ENCODE peak calls at places on chromosomes 6 and 20, in nine cellular contexts. J, C, V, I, A, N, T, U and F are unnamed samples.

GRCh38 chr20:7930386-7930785 is 9.9 kb downstream of the HAO1 start:
- DNase-seq in I (no peak), A (no peak), N (no peak), U (no peak), T (no peak), V (no peak), C (no peak), J (no peak), F (no peak)

GRCh38 chr6:140071115-140071514 is 696.7 kb upstream of the CITED2 start:
- DNase-seq in V (no peak), U (no peak), I (peak; percentile 86), N (no peak), T (peak; percentile 94), A (peak; percentile 93), J (no peak), C (no peak), F (peak; percentile 89)

GRCh38 chr6:7073810-7074525 is 33.8 kb upstream of the RREB1 start:
- DNase-seq in I (no peak), A (no peak), U (no peak), V (no peak), C (peak; percentile 30), J (no peak), N (peak; percentile 36), T (no peak), F (no peak)

GRCh38 chr20:36498386-36499179 is 42.7 kb upstream of the MYL9 start:
- DNase-seq in V (no peak), C (no peak), I (no peak), A (no peak), N (no peak), U (peak; percentile 61), T (no peak), J (no peak), F (no peak)

GRCh38 chr20:59828478-59829414 is 104.7 kb downstream of the SYCP2 start:
- DNase-seq in A (no peak), V (no peak), N (no peak), T (no peak), U (no peak), C (peak; percentile 14), J (no peak), I (no peak), F (no peak)

GRCh38 chr20:21559305-21559704 is 45.4 kb upstream of the NKX2-2 start:
- DNase-seq in U (no peak), T (no peak), C (no peak), V (no peak), J (no peak), A (no peak), N (no peak), I (no peak), F (no peak)

GRCh38 chr6:18978330-18979128 is 591.4 kb downstream of the RNF144B start:
- DNase-seq in U (no peak), V (no peak), C (no peak), T (peak; percentile 18), I (no peak), N (no peak), A (peak; percentile 56), J (peak; percentile 72), F (peak; percentile 12)

GRCh38 chr6:39879535-39879934 is 54.7 kb downstream of the MOCS1 start:
- DNase-seq in N (no peak), U (no peak), T (peak; percentile 45), C (no peak), J (no peak), V (no peak), A (peak; percentile 49), I (peak; percentile 17), F (no peak)

GRCh38 chr20:2755451-2756055 is 44.9 kb downstream of the CPXM1 start:
- DNase-seq in N (no peak), J (no peak), C (no peak), I (no peak), T (no peak), A (no peak), U (no peak), V (no peak), F (no peak)

GRCh38 chr20:40978761-40979160 is 49.9 kb upstream of the TOP1 start:
- DNase-seq in U (no peak), N (no peak), V (no peak), T (no peak), A (no peak), J (peak; percentile 96), C (no peak), I (no peak), F (no peak)

GRCh38 chr20:58718121-58718563 is 25.5 kb downstream of the NPEPL1 start:
- DNase-seq in A (no peak), J (no peak), C (peak; percentile 13), T (no peak), I (no peak), U (no peak), V (peak; percentile 9), N (peak; percentile 12), F (no peak)

GRCh38 chr6:165799736-165800135 is 136.7 kb upstream of the PDE10A start:
- DNase-seq in U (peak; percentile 25), I (no peak), T (peak; percentile 68), J (no peak), V (peak; percentile 53), N (peak; percentile 31), C (no peak), A (no peak), F (peak; percentile 45)

GRCh38 chr6:126388235-126388634 is 48.3 kb downstream of the CENPW start:
- DNase-seq in A (no peak), T (no peak), J (no peak), N (no peak), U (no peak), C (no peak), I (no peak), V (no peak), F (peak; percentile 79)

GRCh38 chr6:111482236-111482958 is 621 bp downstream of the REV3L start:
- DNase-seq in N (peak; percentile 54), A (peak; percentile 52), U (peak; percentile 55), V (peak; percentile 66), T (peak; percentile 35), C (peak; percentile 53), I (peak; percentile 28), J (no peak), F (peak; percentile 39)

GRCh38 chr6:84762220-84762940 is 2.0 kb downstream of the TBX18 start:
- DNase-seq in N (no peak), J (no peak), I (no peak), A (peak; percentile 27), V (no peak), T (peak; percentile 74), C (no peak), U (peak; percentile 22), F (peak; percentile 49)
- TF ChIP-seq CTCF in N (no peak), J (no peak), I (peak; percentile 13), A (no peak), V (no peak), T (peak; percentile 35), C (no peak), U (no peak), F (peak; percentile 35)

GRCh38 chr6:34004706-34005105 is 141.2 kb downstream of the GRM4 start:
- DNase-seq in A (no peak), I (no peak), V (no peak), T (no peak), J (no peak), C (peak; percentile 73), N (no peak), U (no peak), F (no peak)
- H3K4me3 ChIP-seq in A (no peak overlapping the region), I (no peak overlapping the region), V (no peak overlapping the region), T (no peak overlapping the region), J (no peak overlapping the region), C (no peak overlapping the region), N (no peak overlapping the region), U (no peak overlapping the region), F (no peak overlapping the region)

GRCh38 chr6:36536873-36537547 is 10.3 kb downstream of the STK38 start:
- DNase-seq in C (no peak), J (no peak), A (no peak), N (no peak), I (no peak), V (no peak), T (no peak), U (no peak), F (peak; percentile 66)

GRCh38 chr6:36544228-36544627 is 3.1 kb downstream of the STK38 start:
- DNase-seq in I (no peak), A (peak; percentile 25), U (no peak), J (no peak), C (peak; percentile 35), V (no peak), T (peak; percentile 11), N (peak; percentile 20), F (peak; percentile 76)

GRCh38 chr6:36542041-36542440 is 5.2 kb downstream of the STK38 start:
- DNase-seq in C (no peak), V (no peak), I (peak; percentile 29), T (no peak), J (no peak), N (no peak), U (no peak), A (no peak), F (no peak)

DNA sequence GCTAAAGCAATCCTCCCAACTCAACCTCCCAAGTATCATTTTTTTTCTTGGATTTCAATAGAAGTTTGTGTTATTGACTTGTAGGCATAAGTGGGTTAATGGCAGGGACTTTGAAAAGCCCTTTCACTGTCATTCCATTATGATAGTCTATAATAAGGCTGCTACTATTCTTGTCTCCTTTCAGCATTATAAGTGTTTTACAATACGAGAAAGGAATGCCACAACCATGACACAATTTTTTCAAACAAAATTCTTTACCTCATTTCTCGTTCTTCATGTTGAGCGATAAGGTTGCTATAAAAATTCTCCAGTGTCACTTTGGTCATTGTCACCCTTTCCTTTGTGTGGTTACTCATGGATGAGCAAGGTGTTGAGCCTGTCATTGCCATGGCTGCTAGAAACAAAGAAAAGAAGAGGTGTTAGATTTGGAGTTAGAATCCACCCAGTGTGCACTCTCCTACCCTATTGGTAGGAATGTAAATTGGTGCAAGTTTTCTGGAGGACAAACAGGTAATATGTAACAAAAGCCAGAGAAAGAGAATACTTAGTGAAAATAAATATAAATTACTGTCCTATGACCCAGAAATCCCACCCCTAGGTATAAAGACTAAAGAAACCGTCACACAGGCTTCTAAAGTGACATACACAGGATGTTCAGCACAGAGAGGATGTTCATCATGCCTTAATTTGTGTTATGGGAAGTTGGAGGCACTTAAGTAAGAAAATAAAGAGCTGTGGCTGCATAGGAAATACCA is 7.3 kb downstream of the STK38 start:
- DNase-seq in V (no peak), A (no peak), T (no peak), C (no peak), I (no peak), J (no peak), U (no peak), N (no peak), F (no peak)
- TF ChIP-seq CTCF in V (no peak), A (peak; percentile 15), T (no peak), C (no peak), I (peak; percentile 3), J (no peak), U (no peak), N (no peak), F (peak; percentile 22)

DNA sequence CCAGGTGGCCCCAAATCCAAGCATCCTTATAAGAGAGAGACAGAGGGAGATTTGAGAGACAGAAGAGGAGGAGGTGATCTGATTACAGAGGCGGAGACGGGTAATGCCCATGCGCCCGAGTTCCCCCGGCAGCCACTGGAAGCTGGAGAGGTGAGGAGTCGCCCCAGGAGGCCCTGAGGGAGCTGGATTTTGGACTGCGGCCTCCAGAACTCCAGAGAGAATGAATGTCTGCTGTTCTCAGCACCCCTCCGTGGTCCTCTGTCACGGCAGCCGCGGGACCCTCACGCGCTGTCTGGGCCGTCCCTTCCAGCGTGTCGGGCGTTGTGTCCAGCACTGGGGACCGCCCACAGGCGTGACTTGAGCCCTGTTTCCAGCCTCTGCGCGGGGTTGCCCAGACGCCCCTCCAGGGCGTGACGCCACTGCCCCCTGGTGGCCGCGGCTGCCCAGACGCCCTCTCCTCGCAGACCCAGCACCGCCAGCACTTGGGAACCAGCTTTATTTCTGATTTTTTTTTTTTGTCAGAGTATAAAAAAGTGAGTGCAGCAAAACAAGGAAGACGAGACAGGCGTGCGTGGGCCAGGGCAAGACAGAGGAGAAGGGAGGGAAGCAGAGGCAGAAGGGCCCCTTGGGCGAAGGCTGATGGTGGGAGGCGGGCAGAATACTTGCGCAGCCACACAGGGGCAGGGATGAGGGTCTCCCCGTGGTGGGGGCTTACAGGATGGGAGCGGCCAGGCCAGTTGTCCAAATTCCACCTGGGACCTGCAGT is 4.1 kb upstream of the ZNF512B start:
- DNase-seq in A (peak; percentile 71), C (peak; percentile 90), V (peak; percentile 89), J (peak; percentile 57), U (peak; percentile 92), N (peak; percentile 76), T (peak; percentile 82), I (peak; percentile 79), F (peak; percentile 83)
- H3K4me3 ChIP-seq in A (peak overlapping the region; percentile 41), C (no peak overlapping the region), V (no peak overlapping the region), J (peak overlapping the region; percentile 23), U (peak overlapping the region; percentile 27), N (peak overlapping the region; percentile 53), T (peak overlapping the region; percentile 51), I (peak overlapping the region; percentile 45), F (peak overlapping the region; percentile 64)